ENCODE peak calls at places on chromosomes 4 and X, in seven cellular contexts. I is K562, O is GM12878, R is A549, U is HCT116, F is HepG2, H is GM23338. S is an unnamed sample.

GRCh38 chr4:113872426-113873260 is 106.8 kb downstream of the ARSJ start:
- DNase-seq in I (no peak), O (no peak), R (no peak), U (no peak), F (no peak), H (no peak), S (no peak)

GRCh38 chr4:4332529-4332928 is 42.5 kb downstream of the ZBTB49 start:
- DNase-seq in I (peak; percentile 26), O (no peak), R (no peak), U (no peak), F (no peak), H (no peak), S (no peak)

GRCh38 chrX:989959-990510 is 222.4 kb downstream of the CRLF2 start:
- DNase-seq in I (peak; percentile 49), O (peak; percentile 97), R (peak; percentile 48), U (peak; percentile 78), F (no peak), H (no peak), S (peak; percentile 97)

GRCh38 chr4:152678841-152679240 is 956 bp downstream of the TMEM154 start:
- DNase-seq in I (no peak), O (no peak), R (no peak), U (no peak), F (no peak), H (no peak), S (no peak)

GRCh38 chrX:150366951-150367545 is 3.9 kb downstream of the MAMLD1 start:
- DNase-seq in I (no peak), O (no peak), R (peak; percentile 22), U (no peak), F (no peak), H (no peak), S (no peak)

GRCh38 chr4:185839204-185839712 is 27.3 kb upstream of the SORBS2 start:
- DNase-seq in I (no peak), O (no peak), R (peak; percentile 65), U (peak; percentile 54), F (no peak), H (peak; percentile 93), S (no peak)

GRCh38 chr4:140557831-140558435 is 10.8 kb downstream of the UCP1 start:
- DNase-seq in I (no peak), O (no peak), R (no peak), U (no peak), F (no peak), H (peak; percentile 64), S (no peak)

GRCh38 chr4:71004281-71004851 is 10.9 kb downstream of the DCK start:
- DNase-seq in I (no peak), O (no peak), R (no peak), U (no peak), F (peak; percentile 7), H (peak; percentile 46), S (no peak)

GRCh38 chr4:101953949-101954348 is 163.4 kb downstream of the BANK1 start:
- DNase-seq in I (no peak), O (no peak), R (no peak), U (no peak), F (peak; percentile 16), H (peak; percentile 92), S (no peak)

GRCh38 chrX:82813671-82814078 is 694.4 kb upstream of the POU3F4 start:
- DNase-seq in I (no peak), O (no peak), R (peak; percentile 22), U (peak; percentile 80), F (no peak), H (no peak), S (no peak)

GRCh38 chr4:22850630-22851029 is 157.9 kb downstream of the GBA3 start:
- DNase-seq in I (no peak), O (no peak), R (no peak), U (no peak), F (no peak), H (no peak), S (no peak)

GRCh38 chr4:62455871-62456270 is 1255.7 kb downstream of the ADGRL3 start:
- DNase-seq in I (no peak), O (no peak), R (no peak), U (no peak), F (no peak), H (no peak), S (no peak)

GRCh38 chrX:72062890-72063289 is 68.8 kb downstream of the RTL5 start:
- DNase-seq in I (no peak), O (no peak), R (no peak), U (no peak), F (no peak), H (no peak), S (no peak)

GRCh38 chr4:1910643-1911042 is 39.5 kb downstream of the NSD2 start:
- DNase-seq in I (peak; percentile 34), O (no peak), R (peak; percentile 41), U (no peak), F (peak; percentile 55), H (peak; percentile 88), S (peak; percentile 51)

GRCh38 chrX:103774070-103774642 is 2.5 kb upstream of the PLP1 start:
- DNase-seq in I (no peak), O (no peak), R (peak; percentile 12), U (peak; percentile 8), F (peak; percentile 1), H (peak; percentile 17), S (no peak)

GRCh38 chr4:55854132-55854531 is 684 bp downstream of the EXOC1 start:
- DNase-seq in I (peak; percentile 7), O (no peak), R (no peak), U (no peak), F (no peak), H (no peak), S (no peak)

GRCh38 chrX:70398899-70399298 is 24.2 kb upstream of the GDPD2 start:
- DNase-seq in I (no peak), O (no peak), R (no peak), U (no peak), F (peak; percentile 45), H (no peak), S (peak; percentile 1)

GRCh38 chr4:68865178-68865638 is 49.4 kb downstream of the UGT2B10 start:
- DNase-seq in I (no peak), O (no peak), R (no peak), U (no peak), F (peak; percentile 74), H (no peak), S (no peak)

GRCh38 chrX:130637591-130637990 is 235.8 kb downstream of the RBMX2 start:
- DNase-seq in I (no peak), O (no peak), R (no peak), U (no peak), F (no peak), H (no peak), S (no peak)

GRCh38 chr4:3874525-3875110 is 108.4 kb downstream of the ADRA2C start:
- DNase-seq in I (no peak), O (no peak), R (no peak), U (no peak), F (no peak), H (no peak), S (no peak)

GRCh38 chr4:72546456-72546855 is 22.6 kb downstream of the ADAMTS3 start:
- DNase-seq in I (no peak), O (no peak), R (no peak), U (no peak), F (no peak), H (no peak), S (no peak)

GRCh38 chrX:109709129-109709631 is 23.9 kb downstream of the ACSL4 start:
- DNase-seq in I (no peak), O (peak; percentile 60), R (no peak), U (peak; percentile 19), F (peak; percentile 82), H (peak; percentile 8), S (peak; percentile 51)

GRCh38 chr4:47473351-47473750 is 9.8 kb upstream of the COMMD8 start:
- DNase-seq in I (no peak), O (no peak), R (no peak), U (no peak), F (no peak), H (no peak), S (no peak)

GRCh38 chr4:100738388-100739165 is 220.8 kb upstream of the EMCN start:
- DNase-seq in I (no peak), O (no peak), R (peak; percentile 8), U (peak; percentile 79), F (no peak), H (no peak), S (no peak)

GRCh38 chr4:111854494-111855087 is 290.7 kb upstream of the FAM241A start:
- DNase-seq in I (peak; percentile 20), O (no peak), R (peak; percentile 1), U (peak; percentile 39), F (peak; percentile 10), H (peak; percentile 57), S (no peak)

DNA sequence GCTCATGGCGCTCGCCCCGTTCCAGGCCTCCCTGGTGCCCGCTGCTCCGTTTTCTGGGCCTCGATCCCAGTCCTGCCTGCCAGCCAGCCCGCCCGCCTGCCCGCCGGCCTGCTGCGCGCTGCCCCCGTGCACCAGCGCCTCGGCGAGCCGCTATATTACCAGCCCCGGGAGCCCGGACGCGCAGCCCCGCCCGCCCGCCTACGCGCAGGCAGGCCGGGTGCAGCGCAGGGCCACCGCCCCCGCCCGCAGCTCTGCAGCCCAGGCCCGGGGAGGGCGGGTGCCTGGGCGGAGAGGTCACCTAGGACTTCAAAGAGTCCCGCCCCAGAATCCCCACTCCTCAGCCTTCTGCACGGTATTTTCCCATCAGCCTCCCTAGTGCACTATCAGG is at the start of gene MAOB:
- DNase-seq in I (peak; percentile 48), O (no peak), R (no peak), U (no peak), F (peak; percentile 63), H (peak; percentile 57), S (no peak)
- TF ChIP-seq REST in I (no peak), O (no peak), R (no peak), U (no peak), F (no peak), H (no peak), S (no peak)

GRCh38 chrX:55716937-55717336 is 612 bp upstream of the RRAGB start:
- DNase-seq in I (no peak), O (no peak), R (no peak), U (no peak), F (no peak), H (no peak), S (no peak)

GRCh38 chrX:55715847-55716246 is 1.7 kb upstream of the RRAGB start:
- DNase-seq in I (peak; percentile 10), O (no peak), R (no peak), U (no peak), F (peak; percentile 10), H (peak; percentile 48), S (no peak)

GRCh38 chrX:55710701-55711100 is 6.8 kb upstream of the RRAGB start:
- DNase-seq in I (no peak), O (no peak), R (no peak), U (no peak), F (no peak), H (no peak), S (no peak)

GRCh38 chrX:55713635-55714034 is 3.9 kb upstream of the RRAGB start:
- DNase-seq in I (no peak), O (no peak), R (no peak), U (no peak), F (no peak), H (no peak), S (no peak)

GRCh38 chrX:55714111-55714510 is 3.4 kb upstream of the RRAGB start:
- DNase-seq in I (no peak), O (no peak), R (no peak), U (no peak), F (no peak), H (no peak), S (peak; percentile 72)
- TF ChIP-seq CTCF in I (no peak), O (no peak), R (no peak), U (no peak), F (no peak), H (no peak), S (no peak)

GRCh38 chr4:9765091-9765490 is 16.3 kb upstream of the DRD5 start:
- DNase-seq in I (no peak), O (no peak), R (no peak), U (peak; percentile 31), F (peak; percentile 15), H (peak; percentile 65), S (peak; percentile 25)
- TF ChIP-seq REST in I (no peak), O (no peak), R (no peak), U (no peak), F (no peak), H (no peak), S (no peak)

GRCh38 chrX:8548446-8548845 is 83.8 kb downstream of the VCX3B start:
- DNase-seq in I (no peak), O (no peak), R (no peak), U (no peak), F (no peak), H (no peak), S (no peak)
- TF ChIP-seq CTCF in I (no peak), O (no peak), R (no peak), U (no peak), F (no peak), H (no peak), S (no peak)

S was measured in HL-60.